ENCODE peak calls at places on chromosomes 13 and 19, in nine cellular contexts. Y is bronchial epithelial cell, V is GM23338, S is adrenal gland, Q is HepG2, F is H9, E is PC-3, W is spleen, H is IMR-90. K is an unnamed sample.

GRCh38 chr19:53254451-53255341 is at the start of gene ZNF677:
- DNase-seq in V (peak; percentile 90), S (peak; percentile 89), W (peak; percentile 95), Y (peak; percentile 59), E (peak; percentile 65), F (peak; percentile 93), H (peak; percentile 76), Q (no peak), K (peak; percentile 93)

GRCh38 chr19:38263696-38264485 is 482 bp upstream of the SPINT2 start:
- DNase-seq in W (no peak), H (peak; percentile 45), F (peak; percentile 97), Q (peak; percentile 35), V (peak; percentile 93), S (peak; percentile 51), Y (peak; percentile 80), E (peak; percentile 90), K (no peak)

GRCh38 chr19:12769689-12770088 is 5.7 kb downstream of the HOOK2 start:
- DNase-seq in H (no peak), Q (no peak), S (peak; percentile 31), V (peak; percentile 94), E (no peak), F (peak; percentile 93), W (no peak), Y (no peak), K (no peak)

GRCh38 chr19:18393836-18394235 is 3.6 kb downstream of the LRRC25 start:
- DNase-seq in E (no peak), Y (no peak), V (no peak), Q (no peak), F (no peak), H (no peak), W (peak; percentile 92), S (no peak), K (no peak)

GRCh38 chr19:46859637-46860124 is 1.1 kb upstream of the ARHGAP35 start:
- DNase-seq in W (no peak), H (peak; percentile 55), V (no peak), Y (no peak), F (no peak), Q (peak; percentile 87), S (peak; percentile 90), E (peak; percentile 51), K (no peak)

GRCh38 chr19:3516675-3517207 is 10.6 kb downstream of the FZR1 start:
- DNase-seq in Q (no peak), S (no peak), Y (no peak), F (no peak), E (peak; percentile 53), V (no peak), W (no peak), H (no peak), K (no peak)

GRCh38 chr19:53466726-53467125 is 807 bp upstream of the ZNF813 start:
- DNase-seq in F (peak; percentile 40), V (no peak), W (no peak), S (no peak), E (no peak), Q (no peak), H (no peak), Y (no peak), K (no peak)

GRCh38 chr13:67367385-67367784 is 137.2 kb upstream of the PCDH9 start:
- DNase-seq in Q (no peak), E (no peak), H (no peak), Y (no peak), V (no peak), S (no peak), W (no peak), F (no peak), K (no peak)

DNA sequence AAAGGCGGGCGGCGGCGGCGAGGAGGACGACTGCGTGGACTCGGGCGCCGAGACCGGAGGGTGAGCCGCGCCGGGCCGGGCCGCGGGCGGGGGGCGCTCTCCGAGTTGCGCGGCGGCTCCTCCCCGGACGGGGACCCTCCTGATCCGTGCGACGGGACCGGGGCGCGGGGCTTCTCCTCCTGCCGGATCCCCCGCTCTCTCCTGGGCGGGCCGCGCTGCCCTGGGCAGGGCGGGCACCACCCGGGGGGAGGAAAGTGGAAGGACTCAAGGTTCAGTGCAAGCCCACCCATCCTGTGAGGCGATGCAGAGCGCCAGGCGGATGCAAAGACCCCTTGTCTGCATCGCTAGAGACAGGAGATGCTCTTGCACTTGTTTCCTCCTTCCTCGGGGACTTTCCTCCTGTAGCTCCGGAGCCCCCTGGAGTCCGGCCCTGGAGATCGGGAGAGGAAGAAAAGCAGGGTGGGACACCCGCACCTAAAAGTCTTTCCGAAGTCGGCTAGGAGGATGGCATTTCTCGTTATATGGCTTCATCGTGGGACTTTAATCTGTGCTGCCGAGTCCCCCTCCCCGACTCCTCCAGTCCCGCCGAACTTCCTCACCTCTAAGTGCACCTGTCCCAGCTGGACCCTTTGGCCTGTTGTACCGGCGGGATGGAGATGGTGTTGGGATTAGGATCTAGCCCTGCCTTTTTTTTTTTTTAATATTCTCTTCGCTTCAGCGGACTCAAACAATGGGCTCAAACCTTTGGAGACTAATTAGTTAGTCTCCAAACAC is 499 bp downstream of the FAM124A start:
- DNase-seq in Y (no peak), H (no peak), S (no peak), Q (no peak), F (no peak), W (no peak), V (peak; percentile 59), E (peak; percentile 5), K (no peak)
- TF ChIP-seq CTCF in Y (no peak), H (no peak), S (no peak), Q (no peak), F (peak; percentile 9), W (no peak), V (no peak), E (peak; percentile 10), K (no peak)

GRCh38 chr13:40651866-40652587 is 14.4 kb downstream of the FOXO1 start:
- DNase-seq in S (no peak), H (no peak), W (no peak), V (peak; percentile 83), E (no peak), F (peak; percentile 80), Q (no peak), Y (no peak), K (no peak)

GRCh38 chr13:40657307-40657706 is 9.1 kb downstream of the FOXO1 start:
- DNase-seq in Y (no peak), V (no peak), W (no peak), Q (no peak), H (no peak), S (no peak), F (no peak), E (no peak), K (no peak)

GRCh38 chr13:40652588-40652940 is 13.9 kb downstream of the FOXO1 start:
- DNase-seq in Y (no peak), E (no peak), V (peak; percentile 53), W (no peak), Q (no peak), H (no peak), F (no peak), S (no peak), K (no peak)

GRCh38 chr13:40656358-40656757 is 10.1 kb downstream of the FOXO1 start:
- DNase-seq in W (no peak), H (no peak), Y (no peak), E (no peak), V (no peak), Q (no peak), S (no peak), F (no peak), K (no peak)

GRCh38 chr13:40653558-40654318 is 12.7 kb downstream of the FOXO1 start:
- DNase-seq in V (peak; percentile 72), Q (no peak), W (no peak), H (no peak), F (no peak), S (no peak), E (no peak), Y (no peak), K (no peak)
- TF ChIP-seq CTCF in V (no peak), Q (no peak), W (no peak), H (no peak), F (no peak), S (peak; percentile 26), E (no peak), Y (no peak), K (no peak)

GRCh38 chr19:28715157-28715556 is 497.8 kb downstream of the UQCRFS1 start:
- DNase-seq in S (no peak), Q (no peak), V (no peak), F (no peak), E (peak; percentile 2), W (no peak), H (no peak), Y (no peak), K (no peak)

GRCh38 chr19:28711401-28711800 is 501.6 kb downstream of the UQCRFS1 start:
- DNase-seq in S (no peak), Y (no peak), F (no peak), E (no peak), V (no peak), Q (no peak), H (no peak), W (no peak), K (no peak)

GRCh38 chr19:28705008-28705407 is 507.9 kb downstream of the UQCRFS1 start:
- DNase-seq in Y (peak; percentile 63), S (no peak), H (peak; percentile 62), F (no peak), E (peak; percentile 57), V (peak; percentile 52), Q (peak; percentile 21), W (no peak), K (no peak)

GRCh38 chr19:28706693-28707092 is 506.3 kb downstream of the UQCRFS1 start:
- DNase-seq in H (no peak), W (no peak), V (no peak), F (no peak), S (no peak), Q (no peak), Y (peak; percentile 25), E (peak; percentile 8), K (no peak)

DNA sequence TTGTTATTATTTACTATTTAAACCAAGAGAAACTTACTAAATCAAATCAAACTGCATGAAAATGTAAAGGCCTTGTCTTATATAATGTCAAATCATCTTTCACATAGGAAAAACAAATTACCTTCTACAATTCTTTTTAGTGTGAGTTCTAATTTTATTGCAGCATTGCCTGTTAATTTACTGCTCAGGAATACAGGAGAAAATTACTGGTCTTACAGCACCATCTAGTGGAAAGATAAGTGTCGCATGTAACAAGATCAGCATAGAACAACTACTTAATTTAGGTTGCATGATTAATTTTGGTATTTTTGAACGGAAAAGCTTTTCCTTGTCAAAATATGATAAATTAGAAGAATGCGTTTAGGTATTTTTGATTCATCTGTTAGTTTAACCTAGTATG is 502.7 kb downstream of the UQCRFS1 start:
- DNase-seq in E (peak; percentile 65), F (no peak), Q (peak; percentile 43), S (no peak), V (peak; percentile 79), Y (peak; percentile 61), H (peak; percentile 67), W (no peak), K (no peak)
- TF ChIP-seq CTCF in E (peak; percentile 70), F (peak; percentile 86), Q (peak; percentile 63), S (peak; percentile 71), V (peak; percentile 94), Y (peak; percentile 27), H (peak; percentile 70), W (peak; percentile 32), K (peak; percentile 79)

DNA sequence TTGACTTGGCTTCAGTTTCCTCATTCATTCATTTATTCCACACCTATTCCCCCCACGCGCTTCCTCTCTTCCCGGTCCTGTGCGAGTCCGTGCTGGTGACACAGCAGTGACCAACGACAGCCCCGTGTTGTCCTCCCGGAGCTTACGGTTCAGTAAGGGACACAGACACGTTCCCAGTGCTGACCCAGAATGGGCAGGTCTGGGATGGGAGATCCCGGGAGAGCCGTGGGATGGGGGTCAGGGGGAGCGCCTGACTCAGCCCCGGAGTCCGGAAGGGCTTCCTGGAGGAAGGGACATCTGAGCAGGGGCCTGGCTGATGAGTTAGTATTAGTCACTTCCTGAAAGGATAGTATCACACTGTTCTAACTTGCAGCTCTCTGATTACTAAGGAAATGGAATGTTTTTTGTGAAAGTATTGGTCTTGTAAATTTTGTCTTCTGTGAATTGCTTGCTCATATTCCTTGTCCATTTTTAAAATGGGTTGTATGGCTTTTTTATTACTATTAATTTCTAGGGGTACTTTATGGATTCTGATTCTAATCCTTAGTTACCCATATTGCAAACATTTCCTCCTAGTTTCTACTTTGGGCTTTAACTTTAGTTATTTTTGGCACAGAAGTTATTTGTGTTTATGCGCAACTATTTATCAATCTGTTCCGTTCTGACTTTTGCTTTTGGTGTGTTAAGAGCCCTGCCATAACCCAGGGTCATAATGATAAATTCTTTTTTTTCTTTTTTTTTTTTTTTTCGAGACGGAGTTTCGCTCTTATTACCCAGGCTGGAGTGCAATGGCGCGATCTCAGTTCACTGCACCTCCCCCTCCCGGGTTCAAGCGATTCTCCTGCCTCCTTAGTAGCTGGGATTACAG is 708 bp upstream of the ERCC1 start:
- DNase-seq in S (peak; percentile 84), H (peak; percentile 98), V (peak; percentile 82), W (peak; percentile 87), Q (peak; percentile 86), F (peak; percentile 86), Y (peak; percentile 98), E (peak; percentile 95), K (peak; percentile 89)
- TF ChIP-seq CTCF in S (no peak), H (no peak), V (no peak), W (no peak), Q (no peak), F (no peak), Y (no peak), E (no peak), K (no peak)